ENCODE peak calls at places on chromosome 21, in eight cellular contexts. Q is HCT116, R is K562, P is endothelial cell of umbilical vein, V is HepG2, W is H1, T is A549, U is GM12878. F is an unnamed sample.

GRCh38 chr21:32096411-32096810 is 182.4 kb downstream of the MIS18A start:
- DNase-seq in Q (peak), R (peak), P (peak), V (peak), W (peak), T (peak), U (no peak), F (peak)

GRCh38 chr21:29725025-29725736 is 214.6 kb downstream of the GRIK1 start:
- DNase-seq in Q (no peak), R (peak), P (no peak), V (peak), W (no peak), T (no peak), U (no peak), F (no peak)

GRCh38 chr21:32819702-32820101 is 48.1 kb upstream of the PAXBP1 start:
- DNase-seq in Q (no peak), R (no peak), P (no peak), V (no peak), W (no peak), T (no peak), U (no peak), F (no peak)

GRCh38 chr21:16583567-16583966 is 853.8 kb downstream of the USP25 start:
- DNase-seq in Q (no peak), R (no peak), P (peak), V (no peak), W (no peak), T (no peak), U (no peak), F (peak)

GRCh38 chr21:19864456-19864855 is 1133.8 kb upstream of the NCAM2 start:
- DNase-seq in Q (no peak), R (no peak), P (no peak), V (no peak), W (no peak), T (no peak), U (no peak), F (no peak)

GRCh38 chr21:28142692-28143091 is 850.0 kb downstream of the LTN1 start:
- DNase-seq in Q (no peak), R (no peak), P (peak), V (no peak), W (no peak), T (no peak), U (no peak), F (peak)

GRCh38 chr21:22297575-22297974 is 1299.4 kb downstream of the NCAM2 start:
- DNase-seq in Q (no peak), R (no peak), P (no peak), V (no peak), W (no peak), T (no peak), U (no peak), F (no peak)

GRCh38 chr21:32484706-32485380 is 72.3 kb downstream of the EVA1C start:
- DNase-seq in Q (no peak), R (no peak), P (no peak), V (no peak), W (no peak), T (no peak), U (no peak), F (no peak)

GRCh38 chr21:40587786-40588353 is 259.1 kb downstream of the DSCAM start:
- DNase-seq in Q (no peak), R (no peak), P (no peak), V (no peak), W (no peak), T (no peak), U (no peak), F (no peak)

GRCh38 chr21:40616377-40616704 is 230.6 kb downstream of the DSCAM start:
- DNase-seq in Q (no peak), R (no peak), P (no peak), V (no peak), W (no peak), T (no peak), U (no peak), F (no peak)

GRCh38 chr21:41357546-41357945 is 4.3 kb upstream of the MX2 start:
- DNase-seq in Q (no peak), R (no peak), P (no peak), V (no peak), W (no peak), T (no peak), U (no peak), F (no peak)

GRCh38 chr21:16438761-16439160 is 709.0 kb downstream of the USP25 start:
- DNase-seq in Q (no peak), R (no peak), P (peak), V (no peak), W (no peak), T (no peak), U (no peak), F (no peak)

GRCh38 chr21:41121785-41122415 is 46.1 kb upstream of the BACE2 start:
- DNase-seq in Q (peak), R (peak), P (peak), V (peak), W (peak), T (peak), U (peak), F (peak)

GRCh38 chr21:29005696-29006095 is 13.0 kb upstream of the LTN1 start:
- DNase-seq in Q (no peak), R (peak), P (no peak), V (no peak), W (no peak), T (no peak), U (no peak), F (peak)

GRCh38 chr21:31656199-31657095 is 3.0 kb upstream of the SOD1 start:
- DNase-seq in Q (no peak), R (no peak), P (no peak), V (no peak), W (no peak), T (no peak), U (no peak), F (no peak)

GRCh38 chr21:33069994-33070811 is at the start of gene OLIG1:
- DNase-seq in Q (no peak), R (no peak), P (peak), V (no peak), W (no peak), T (peak), U (no peak), F (peak)

GRCh38 chr21:28393279-28393678 is 599.4 kb downstream of the LTN1 start:
- DNase-seq in Q (no peak), R (no peak), P (no peak), V (no peak), W (no peak), T (no peak), U (no peak), F (no peak)

GRCh38 chr21:31730687-31731111 is 1.2 kb downstream of the SCAF4 start:
- DNase-seq in Q (no peak), R (peak), P (peak), V (peak), W (peak), T (peak), U (no peak), F (peak)

GRCh38 chr21:23455676-23456075 is 2151.6 kb downstream of the MRPL39 start:
- DNase-seq in Q (no peak), R (no peak), P (no peak), V (no peak), W (no peak), T (no peak), U (no peak), F (no peak)

GRCh38 chr21:32624726-32625125 is 12.5 kb upstream of the CFAP298 start:
- DNase-seq in Q (peak), R (peak), P (no peak), V (no peak), W (no peak), T (no peak), U (no peak), F (no peak)

GRCh38 chr21:32735524-32735923 is 7.7 kb upstream of the SYNJ1 start:
- DNase-seq in Q (no peak), R (no peak), P (no peak), V (no peak), W (no peak), T (no peak), U (no peak), F (no peak)

GRCh38 chr21:41133896-41134522 is 34.0 kb upstream of the BACE2 start:
- DNase-seq in Q (peak), R (peak), P (peak), V (peak), W (no peak), T (peak), U (no peak), F (peak)

GRCh38 chr21:28439246-28439645 is 553.4 kb downstream of the LTN1 start:
- DNase-seq in Q (no peak), R (no peak), P (no peak), V (no peak), W (no peak), T (no peak), U (no peak), F (no peak)

GRCh38 chr21:32334980-32335471 is 36.4 kb downstream of the MRAP start:
- DNase-seq in Q (no peak), R (no peak), P (no peak), V (no peak), W (no peak), T (no peak), U (no peak), F (no peak)

GRCh38 chr21:17002628-17003027 is 510.2 kb upstream of the CXADR start:
- DNase-seq in Q (no peak), R (no peak), P (no peak), V (no peak), W (no peak), T (no peak), U (no peak), F (no peak)

GRCh38 chr21:29423051-29423450 is 124.3 kb downstream of the BACH1 start:
- DNase-seq in Q (no peak), R (no peak), P (no peak), V (no peak), W (no peak), T (no peak), U (no peak), F (peak)

GRCh38 chr21:32276671-32277070 is 2.2 kb downstream of the MIS18A start:
- DNase-seq in Q (no peak), R (no peak), P (no peak), V (peak), W (no peak), T (no peak), U (no peak), F (no peak)

GRCh38 chr21:46597896-46598343 is 7.0 kb downstream of the S100B start:
- DNase-seq in Q (no peak), R (peak), P (no peak), V (no peak), W (no peak), T (no peak), U (no peak), F (peak)

GRCh38 chr21:29801122-29801521 is 138.7 kb downstream of the GRIK1 start:
- DNase-seq in Q (no peak), R (no peak), P (no peak), V (no peak), W (no peak), T (no peak), U (no peak), F (no peak)

GRCh38 chr21:28375708-28376385 is 616.8 kb downstream of the LTN1 start:
- DNase-seq in Q (no peak), R (no peak), P (peak), V (no peak), W (no peak), T (no peak), U (no peak), F (no peak)

GRCh38 chr21:28496517-28496916 is 496.2 kb downstream of the LTN1 start:
- DNase-seq in Q (no peak), R (no peak), P (no peak), V (no peak), W (no peak), T (no peak), U (no peak), F (no peak)

GRCh38 chr21:42366292-42367010 is at the start of gene TFF1:
- DNase-seq in Q (no peak), R (peak), P (peak), V (peak), W (no peak), T (peak), U (no peak), F (no peak)

GRCh38 chr21:42370894-42371654 is 4.7 kb upstream of the TFF1 start:
- DNase-seq in Q (no peak), R (peak), P (no peak), V (no peak), W (no peak), T (no peak), U (no peak), F (no peak)

GRCh38 chr21:42373181-42373907 is 7.0 kb upstream of the TFF1 start:
- DNase-seq in Q (no peak), R (peak), P (no peak), V (no peak), W (no peak), T (no peak), U (no peak), F (peak)

GRCh38 chr21:42367379-42368165 is 1.2 kb upstream of the TFF1 start:
- DNase-seq in Q (no peak), R (no peak), P (no peak), V (no peak), W (no peak), T (peak), U (no peak), F (no peak)

GRCh38 chr21:42369821-42370220 is 3.5 kb upstream of the TFF1 start:
- DNase-seq in Q (no peak), R (no peak), P (no peak), V (no peak), W (no peak), T (no peak), U (no peak), F (no peak)
- TF ChIP-seq POLR2A in Q (no peak), R (no peak), P (no peak), V (no peak), W (no peak), T (no peak), U (no peak), F (no peak)

DNA sequence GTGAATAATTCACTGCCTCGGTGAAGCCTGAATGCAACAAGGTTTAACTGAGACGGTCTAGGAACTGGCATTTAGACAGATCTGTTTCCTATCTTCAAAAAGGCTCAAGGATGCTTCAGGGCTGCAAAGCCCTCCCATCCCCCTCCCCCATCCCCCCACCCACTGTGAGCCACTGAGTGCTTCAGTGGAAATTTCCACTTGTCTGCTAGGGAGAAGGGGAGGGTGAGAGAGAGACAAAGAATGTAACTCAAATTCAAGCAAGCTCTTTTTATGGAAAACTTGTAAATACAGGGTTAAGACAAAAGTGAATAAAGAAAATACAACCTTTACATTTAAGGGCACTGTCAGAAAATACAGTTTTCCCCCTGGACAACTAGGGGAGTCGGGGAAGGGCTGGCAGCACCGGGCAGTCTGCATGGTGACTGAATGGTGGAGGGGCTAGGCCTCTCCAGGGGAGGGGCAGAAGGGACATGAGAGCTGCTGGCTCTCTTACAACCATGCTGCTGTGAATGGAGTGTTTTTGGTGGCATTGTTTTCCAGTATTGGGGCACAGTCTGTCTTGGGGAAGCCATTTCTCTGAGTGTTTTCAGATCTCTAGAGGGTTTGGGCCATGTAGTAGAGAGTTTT is 56.7 kb downstream of the MRPS6 start:
- DNase-seq in Q (no peak), R (peak), P (no peak), V (peak), W (no peak), T (no peak), U (no peak), F (no peak)
- H3K4me3 ChIP-seq in Q (no peak), R (no peak), P (no peak), V (no peak), W (peak), T (no peak), U (no peak), F (no peak)

DNA sequence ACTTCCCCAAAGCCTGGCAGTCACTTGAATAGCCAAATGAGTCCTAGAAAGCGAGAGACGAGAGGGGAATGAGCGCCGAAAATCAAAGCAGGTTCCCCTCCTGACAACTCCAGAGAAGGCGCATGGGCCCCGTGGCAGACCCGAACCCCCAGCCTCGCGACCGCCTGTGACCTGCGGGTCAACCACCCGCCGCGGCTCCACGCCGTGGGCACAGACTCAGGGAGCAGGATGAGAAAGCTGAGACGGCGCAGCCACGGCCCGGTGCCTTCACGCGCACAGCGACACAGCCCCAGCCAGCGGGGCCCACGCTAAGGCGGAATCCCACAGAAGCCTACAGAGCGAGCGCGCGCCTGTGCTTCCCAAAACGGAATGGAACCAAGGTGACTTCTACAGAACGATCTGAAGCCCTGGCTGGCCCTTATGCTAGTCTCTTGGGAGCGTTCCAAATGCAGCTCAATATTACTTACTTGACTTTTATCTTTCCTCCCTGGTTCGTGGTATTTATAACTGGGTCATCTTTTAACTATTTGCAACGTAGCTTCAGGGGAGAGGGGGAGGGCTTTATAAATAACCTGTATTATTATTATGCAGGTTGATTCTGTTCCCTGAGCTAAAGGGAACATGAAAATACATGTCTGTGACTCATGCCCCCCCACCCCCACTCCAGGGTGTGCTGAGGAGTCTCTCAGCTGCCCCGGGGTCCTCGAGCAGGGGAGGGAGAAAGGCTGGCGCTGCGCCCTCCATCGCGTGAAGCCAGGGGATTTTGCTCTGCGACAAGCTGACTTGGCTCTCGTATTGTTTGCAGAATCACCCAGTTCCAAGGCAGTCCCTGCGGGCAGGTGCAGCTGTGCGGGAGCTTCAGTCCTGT is 1.7 kb downstream of the TSPEAR start:
- DNase-seq in Q (no peak), R (no peak), P (no peak), V (no peak), W (no peak), T (no peak), U (no peak), F (no peak)
- TF ChIP-seq MAX in Q (no peak), R (no peak), P (no peak), V (no peak), W (no peak), T (no peak), U (no peak), F (no peak)

GRCh38 chr21:26801524-26801923 is 43.7 kb downstream of the ADAMTS1 start:
- DNase-seq in Q (no peak), R (no peak), P (no peak), V (no peak), W (no peak), T (no peak), U (no peak), F (no peak)
- TF ChIP-seq POLR2A in Q (no peak), R (no peak), P (no peak), V (no peak), W (no peak), T (no peak), U (no peak), F (no peak)

GRCh38 chr21:37338671-37339526 is 27.7 kb upstream of the DYRK1A start:
- DNase-seq in Q (peak), R (peak), P (peak), V (peak), W (no peak), T (peak), U (no peak), F (peak)

GRCh38 chr21:37337831-37338230 is 28.7 kb upstream of the DYRK1A start:
- DNase-seq in Q (no peak), R (no peak), P (no peak), V (no peak), W (no peak), T (no peak), U (no peak), F (no peak)

GRCh38 chr21:37341254-37341960 is 25.2 kb upstream of the DYRK1A start:
- DNase-seq in Q (no peak), R (peak), P (peak), V (no peak), W (no peak), T (no peak), U (no peak), F (no peak)

GRCh38 chr21:37339527-37339889 is 27.1 kb upstream of the DYRK1A start:
- DNase-seq in Q (no peak), R (no peak), P (no peak), V (no peak), W (no peak), T (no peak), U (no peak), F (no peak)

GRCh38 chr21:37342046-37342632 is 24.4 kb upstream of the DYRK1A start:
- DNase-seq in Q (no peak), R (peak), P (no peak), V (no peak), W (no peak), T (peak), U (no peak), F (peak)
- H3K4me3 ChIP-seq in Q (no peak), R (no peak), P (no peak), V (no peak), W (no peak), T (no peak), U (no peak), F (no peak)

DNA sequence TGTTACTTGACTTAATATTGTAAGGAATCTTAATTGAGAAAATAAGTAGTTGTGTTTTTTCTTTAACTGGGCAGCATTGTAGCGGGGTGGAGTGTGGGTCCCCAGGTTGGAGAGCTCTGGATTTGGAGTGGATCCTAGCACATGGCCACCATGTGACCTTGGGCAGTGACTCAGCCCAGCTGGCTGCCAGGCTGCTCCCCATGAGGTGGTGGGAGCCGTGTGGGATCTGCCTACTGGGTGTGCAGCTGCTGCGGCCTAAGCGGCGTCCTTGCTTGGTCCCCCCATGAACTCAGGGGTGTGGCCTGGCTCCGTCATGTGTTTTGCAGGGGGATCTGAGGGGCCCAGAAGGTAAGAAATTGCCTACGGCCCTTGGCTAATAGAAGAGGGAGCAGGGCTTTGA is 68.1 kb downstream of the ADARB1 start:
- DNase-seq in Q (no peak), R (peak), P (peak), V (no peak), W (no peak), T (no peak), U (no peak), F (peak)
- TF ChIP-seq MAX in Q (peak), R (no peak), P (no peak), V (no peak), W (no peak), T (no peak), U (no peak), F (peak)

GRCh38 chr21:34889537-34890257 is 159.4 kb downstream of the RUNX1 start:
- DNase-seq in Q (no peak), R (peak), P (peak), V (peak), W (no peak), T (peak), U (no peak), F (peak)
- TF ChIP-seq POLR2A in Q (no peak), R (peak), P (no peak), V (no peak), W (no peak), T (no peak), U (no peak), F (peak)

GRCh38 chr21:45386336-45386727 is 18.6 kb upstream of the COL18A1 start:
- DNase-seq in Q (no peak), R (no peak), P (no peak), V (no peak), W (no peak), T (no peak), U (no peak), F (no peak)
- H3K4me3 ChIP-seq in Q (no peak), R (no peak), P (no peak), V (no peak), W (no peak), T (no peak), U (no peak), F (no peak)

DNA sequence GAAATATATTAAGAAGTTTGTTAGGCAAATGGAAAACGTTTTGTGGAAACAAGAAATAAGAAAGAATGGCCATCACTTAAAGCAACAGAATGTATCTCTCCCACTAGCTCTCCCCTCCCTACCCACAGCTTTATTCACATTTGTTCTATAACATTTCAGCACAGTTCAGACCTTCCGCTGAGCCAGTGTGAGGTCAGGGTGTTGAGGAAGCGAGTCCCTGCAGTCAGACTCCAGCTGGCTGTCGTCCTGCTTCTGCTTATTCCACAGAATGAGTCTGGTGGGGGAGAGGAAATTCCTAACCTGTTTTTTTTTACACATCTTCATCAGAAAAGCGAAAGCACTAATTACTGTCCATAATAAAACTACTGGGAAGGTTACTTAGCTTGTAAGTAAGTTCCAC is 39.1 kb downstream of the MRPL39 start:
- DNase-seq in Q (no peak), R (no peak), P (peak), V (no peak), W (no peak), T (no peak), U (no peak), F (peak)
- TF ChIP-seq MAX in Q (no peak), R (no peak), P (no peak), V (no peak), W (no peak), T (no peak), U (no peak), F (no peak)